ENCODE peak calls at places on chromosomes 11 and 22, in six cellular contexts. V, N, U, F, T and O are unnamed samples.

GRCh38 chr11:13334068-13334785 is 56.6 kb downstream of the BMAL1 start:
- DNase-seq in F (no peak), U (peak; percentile 46), N (no peak), V (no peak), T (no peak), O (no peak)

GRCh38 chr11:104291646-104292045 is 127.7 kb upstream of the PDGFD start:
- DNase-seq in F (no peak), V (no peak), U (no peak), T (no peak), N (no peak), O (no peak)

GRCh38 chr11:117908959-117909610 is 20.1 kb downstream of the TMPRSS13 start:
- DNase-seq in F (no peak), V (no peak), U (no peak), N (peak; percentile 49), T (no peak), O (no peak)

GRCh38 chr22:49087163-49087562 is 740.5 kb downstream of the BRD1 start:
- DNase-seq in V (peak; percentile 60), U (no peak), N (no peak), T (no peak), F (no peak), O (no peak)

GRCh38 chr22:29330753-29331152 is 15.3 kb upstream of the RASL10A start:
- DNase-seq in U (no peak), V (peak; percentile 89), T (no peak), F (no peak), N (no peak), O (no peak)

GRCh38 chr11:103892603-103893002 is 143.8 kb upstream of the DDI1 start:
- DNase-seq in U (no peak), V (no peak), T (no peak), F (no peak), N (no peak), O (no peak)

GRCh38 chr11:120952503-120953229 is 71.2 kb upstream of the TBCEL start:
- DNase-seq in N (peak; percentile 77), T (peak; percentile 81), F (peak; percentile 30), V (peak; percentile 89), U (peak; percentile 56), O (peak; percentile 33)

GRCh38 chr11:36385121-36385530 is 89.0 kb downstream of the PRR5L start:
- DNase-seq in F (no peak), T (no peak), U (no peak), V (no peak), N (no peak), O (peak; percentile 31)

GRCh38 chr11:36471577-36471976 is 38.5 kb downstream of the TRAF6 start:
- DNase-seq in V (no peak), T (no peak), U (peak; percentile 75), N (no peak), F (no peak), O (no peak)

GRCh38 chr22:40385041-40385782 is 14.8 kb downstream of the SGSM3 start:
- DNase-seq in T (no peak), U (no peak), F (peak; percentile 53), V (no peak), N (no peak), O (peak; percentile 60)

GRCh38 chr22:17786435-17787158 is 12.3 kb upstream of the BID start:
- DNase-seq in T (peak; percentile 88), V (peak; percentile 85), N (peak; percentile 86), F (no peak), U (peak; percentile 30), O (no peak)

GRCh38 chr11:47506363-47506762 is 46.6 kb downstream of the CELF1 start:
- DNase-seq in V (no peak), N (no peak), T (no peak), U (no peak), F (no peak), O (no peak)

GRCh38 chr11:46367244-46367915 is 14.1 kb upstream of the MDK start:
- DNase-seq in N (peak; percentile 85), T (peak; percentile 72), F (peak; percentile 75), U (no peak), V (peak; percentile 80), O (peak; percentile 74)

GRCh38 chr11:10293423-10294288 is at the start of gene SBF2:
- DNase-seq in T (peak; percentile 88), V (peak; percentile 93), F (peak; percentile 77), U (peak; percentile 86), N (peak; percentile 90), O (peak; percentile 77)

GRCh38 chr11:133710241-133710640 is 135.1 kb downstream of the SPATA19 start:
- DNase-seq in U (no peak), T (no peak), F (no peak), V (no peak), N (no peak), O (no peak)

GRCh38 chr22:30005213-30005857 is 74.9 kb upstream of the HORMAD2 start:
- DNase-seq in T (no peak), F (peak; percentile 44), U (peak; percentile 57), N (peak; percentile 88), V (no peak), O (peak; percentile 52)

GRCh38 chr11:117639601-117640000 is 157.4 kb downstream of the DSCAML1 start:
- DNase-seq in F (no peak), N (no peak), U (no peak), V (no peak), T (no peak), O (no peak)

GRCh38 chr11:62708423-62709261 is 1.2 kb downstream of the GNG3 start:
- DNase-seq in V (no peak), N (peak; percentile 66), F (no peak), U (peak; percentile 34), T (no peak), O (no peak)

GRCh38 chr11:119026970-119027369 is 3.7 kb downstream of the SLC37A4 start:
- DNase-seq in U (no peak), N (peak; percentile 76), V (no peak), T (peak; percentile 57), F (no peak), O (no peak)

GRCh38 chr11:2819316-2819715 is 66.3 kb downstream of the CDKN1C start:
- DNase-seq in F (no peak), U (no peak), T (no peak), N (no peak), V (no peak), O (no peak)

GRCh38 chr11:70464509-70465361 is 66.4 kb downstream of the CTTN start:
- DNase-seq in U (no peak), T (no peak), N (no peak), V (peak; percentile 58), F (no peak), O (no peak)

GRCh38 chr11:16026849-16027248 is 329.5 kb downstream of the SOX6 start:
- DNase-seq in T (no peak), U (no peak), N (no peak), F (no peak), V (no peak), O (no peak)

GRCh38 chr22:42604403-42604802 is 10.3 kb downstream of the POLDIP3 start:
- DNase-seq in U (no peak), F (no peak), T (no peak), N (no peak), V (no peak), O (no peak)

GRCh38 chr11:104781719-104782376 is 116.4 kb downstream of the CASP12 start:
- DNase-seq in F (no peak), V (no peak), N (no peak), T (no peak), U (no peak), O (no peak)

GRCh38 chr22:42431401-42432019 is 693 bp downstream of the NFAM1 start:
- DNase-seq in T (no peak), V (no peak), U (no peak), F (no peak), N (no peak), O (no peak)

GRCh38 chr11:117097567-117098268 is 510 bp downstream of the SIK3 start:
- DNase-seq in U (no peak), N (peak; percentile 54), V (peak; percentile 89), T (peak; percentile 60), F (peak; percentile 31), O (peak; percentile 41)

GRCh38 chr11:6219359-6219758 is 14.0 kb downstream of the C11orf42 start:
- DNase-seq in N (no peak), U (peak; percentile 89), T (no peak), F (no peak), V (no peak), O (no peak)

GRCh38 chr22:49208003-49208402 is 619.7 kb downstream of the BRD1 start:
- DNase-seq in F (no peak), U (no peak), V (peak; percentile 37), T (peak; percentile 19), N (peak; percentile 38), O (no peak)

DNA sequence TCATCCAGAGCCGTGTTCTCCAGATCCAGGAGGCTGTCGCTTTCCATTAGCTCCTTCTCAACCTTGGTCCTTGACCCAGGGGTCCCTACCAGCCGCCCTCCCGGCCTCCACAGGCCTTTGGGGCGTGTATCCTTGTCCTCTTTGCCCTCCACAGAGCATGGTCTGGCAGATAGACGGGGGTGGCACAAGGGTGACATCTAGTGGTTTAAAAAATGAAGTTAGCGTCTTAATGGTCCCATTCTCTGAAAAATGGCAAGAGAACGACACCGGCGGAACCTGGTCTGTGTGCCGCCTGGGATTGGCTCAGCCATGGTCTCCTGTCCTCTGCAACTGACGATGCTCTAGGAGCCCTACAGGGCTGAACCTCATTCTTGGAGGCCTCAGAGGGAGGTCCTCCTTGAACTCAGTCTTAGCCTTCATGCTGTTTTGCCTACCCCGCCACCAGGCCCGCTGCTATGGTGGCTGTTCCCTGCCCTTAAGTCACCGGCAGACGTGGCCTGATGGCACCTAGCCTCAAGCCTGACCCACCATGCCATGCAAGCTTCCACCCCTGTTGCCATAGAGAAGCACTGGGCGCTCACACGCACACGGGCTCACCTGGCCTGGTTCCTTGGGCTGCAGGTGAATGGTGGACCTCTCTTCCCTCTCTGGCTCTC is 152.1 kb upstream of the SYN3 start:
- DNase-seq in F (no peak), V (no peak), N (peak; percentile 56), T (no peak), U (peak; percentile 24), O (no peak)
- H3K4me1 ChIP-seq in F (no peaks in the 10 kb centered on the region), V (no peaks in the 10 kb centered on the region), N (no peaks in the 10 kb centered on the region), T (no peaks in the 10 kb centered on the region), U (no peaks in the 10 kb centered on the region), O (no peaks in the 10 kb centered on the region)

GRCh38 chr11:65210748-65211147 is 29.0 kb downstream of the CAPN1 start:
- DNase-seq in V (no peak), N (no peak), F (no peak), T (no peak), U (no peak), O (no peak)

GRCh38 chr11:65208785-65209710 is 27.3 kb downstream of the CAPN1 start:
- DNase-seq in T (no peak), V (peak; percentile 8), N (peak; percentile 50), U (no peak), F (no peak), O (no peak)

GRCh38 chr11:65211293-65212105 is 29.8 kb downstream of the CAPN1 start:
- DNase-seq in T (no peak), V (peak; percentile 77), F (no peak), U (no peak), N (no peak), O (no peak)

GRCh38 chr11:65209711-65210360 is 28.1 kb downstream of the CAPN1 start:
- DNase-seq in N (peak; percentile 59), V (peak; percentile 47), T (no peak), F (no peak), U (no peak), O (no peak)

GRCh38 chr11:65210361-65210731 is 28.6 kb downstream of the CAPN1 start:
- DNase-seq in N (no peak), F (no peak), T (no peak), U (no peak), V (no peak), O (no peak)
- H3K36me3 ChIP-seq in N (no peaks in the 10 kb centered on the region), F (peaks cover 51% of the 10 kb centered on the region), T (peaks cover 25% of the 10 kb centered on the region), U (peaks cover 28% of the 10 kb centered on the region), V (peaks cover 45% of the 10 kb centered on the region), O (peaks cover 34% of the 10 kb centered on the region)

GRCh38 chr11:130171534-130171933 is 12.0 kb downstream of the ST14 start:
- DNase-seq in F (no peak), N (no peak), U (no peak), V (no peak), T (no peak), O (no peak)
- H3K27ac ChIP-seq in F (no peak overlapping the region), N (peak overlapping the region; percentile 61), U (no peak overlapping the region), V (no peak overlapping the region), T (no peak overlapping the region), O (no peak overlapping the region)

GRCh38 chr22:26748845-26749244 is 91.5 kb downstream of the MIAT start:
- DNase-seq in V (no peak), N (no peak), U (no peak), T (no peak), F (no peak), O (no peak)
- H3K4me1 ChIP-seq in V (no peaks in the 10 kb centered on the region), N (no peaks in the 10 kb centered on the region), U (no peaks in the 10 kb centered on the region), T (no peaks in the 10 kb centered on the region), F (no peaks in the 10 kb centered on the region), O (no peaks in the 10 kb centered on the region)